ENCODE peak calls at places on chromosomes 6 and 20, in six cellular contexts. R is GM23338, N is cardiac fibroblast, O is thyroid gland, B is Peyer's patch, C is fibroblast of the aortic adventitia. Q is an unnamed sample.

GRCh38 chr6:1798303-1798964 is 188.7 kb downstream of the FOXC1 start:
- DNase-seq in R (no peak), N (no peak), O (no peak), B (no peak), C (peak), Q (no peak)

GRCh38 chr6:12590901-12591300 is 125.7 kb upstream of the PHACTR1 start:
- DNase-seq in R (no peak), N (no peak), O (no peak), B (no peak), C (peak), Q (no peak)

GRCh38 chr6:85610182-85610895 is 16.7 kb upstream of the SNX14 start:
- DNase-seq in R (no peak), N (no peak), O (no peak), B (no peak), C (no peak), Q (no peak)

GRCh38 chr20:61762886-61763739 is 302.6 kb downstream of the TAF4 start:
- DNase-seq in R (no peak), N (no peak), O (no peak), B (no peak), C (no peak), Q (no peak)

GRCh38 chr20:49612127-49612738 is 44.3 kb upstream of the PTGIS start:
- DNase-seq in R (no peak), N (no peak), O (no peak), B (no peak), C (no peak), Q (no peak)

GRCh38 chr6:56517155-56517745 is 125.4 kb downstream of the DST start:
- DNase-seq in R (no peak), N (peak), O (no peak), B (no peak), C (peak), Q (no peak)

GRCh38 chr6:46325561-46326525 is 155.1 kb upstream of the ENPP5 start:
- DNase-seq in R (peak), N (peak), O (no peak), B (no peak), C (peak), Q (peak)

GRCh38 chr6:28537065-28537464 is 11.4 kb downstream of the GPX5 start:
- DNase-seq in R (peak), N (peak), O (no peak), B (no peak), C (peak), Q (no peak)

GRCh38 chr6:17439243-17439993 is 46.0 kb downstream of the CAP2 start:
- DNase-seq in R (no peak), N (no peak), O (no peak), B (no peak), C (peak), Q (no peak)

GRCh38 chr6:85662251-85662650 is 19.6 kb upstream of the SYNCRIP start:
- DNase-seq in R (no peak), N (peak), O (no peak), B (no peak), C (no peak), Q (no peak)

Q was measured in DMS53.